ENCODE peak calls at places on chromosome 14, in four cellular contexts. G is pancreas, D is esophagus squamous epithelium, Z is tibial nerve. L is an unnamed sample. For H3K4me1, the result is how much of the 10 kb centered on the place peaks cover.

GRCh38 chr14:22418631-22419030 is 170.4 kb downstream of the DAD1 start:
- DNase-seq in D (no peak), Z (no peak), G (no peak), L (no peak)

GRCh38 chr14:90979451-90979850 is 81.0 kb downstream of the RPS6KA5 start:
- DNase-seq in D (no peak), Z (no peak), G (no peak), L (no peak)

GRCh38 chr14:53571990-53572389 is 384.6 kb downstream of the BMP4 start:
- DNase-seq in D (no peak), Z (no peak), G (no peak), L (no peak)

GRCh38 chr14:89509891-89510290 is 92.9 kb upstream of the FOXN3 start:
- DNase-seq in G (no peak), Z (no peak), D (no peak), L (no peak)

GRCh38 chr14:92204792-92205191 is 83.0 kb downstream of the CPSF2 start:
- DNase-seq in G (no peak), Z (no peak), D (no peak), L (no peak)

GRCh38 chr14:52863339-52863700 is 71.9 kb upstream of the GNPNAT1 start:
- DNase-seq in Z (no peak), D (no peak), G (no peak), L (no peak)

GRCh38 chr14:69043598-69044267 is 64.6 kb upstream of the ACTN1 start:
- DNase-seq in G (no peak), D (no peak), Z (no peak), L (no peak)

GRCh38 chr14:69101331-69101826 is 51.5 kb downstream of the DCAF5 start:
- DNase-seq in Z (no peak), D (no peak), G (no peak), L (peak)

GRCh38 chr14:105849933-105850626 is 323.7 kb downstream of the TMEM121 start:
- DNase-seq in D (no peak), G (no peak), Z (no peak), L (no peak)

GRCh38 chr14:72479471-72479931 is 414.4 kb downstream of the DPF3 start:
- DNase-seq in D (no peak), G (no peak), Z (no peak), L (no peak)

GRCh38 chr14:29926701-29927595 is 699 bp downstream of the PRKD1 start:
- DNase-seq in Z (no peak), G (peak), D (no peak), L (peak)

DNA sequence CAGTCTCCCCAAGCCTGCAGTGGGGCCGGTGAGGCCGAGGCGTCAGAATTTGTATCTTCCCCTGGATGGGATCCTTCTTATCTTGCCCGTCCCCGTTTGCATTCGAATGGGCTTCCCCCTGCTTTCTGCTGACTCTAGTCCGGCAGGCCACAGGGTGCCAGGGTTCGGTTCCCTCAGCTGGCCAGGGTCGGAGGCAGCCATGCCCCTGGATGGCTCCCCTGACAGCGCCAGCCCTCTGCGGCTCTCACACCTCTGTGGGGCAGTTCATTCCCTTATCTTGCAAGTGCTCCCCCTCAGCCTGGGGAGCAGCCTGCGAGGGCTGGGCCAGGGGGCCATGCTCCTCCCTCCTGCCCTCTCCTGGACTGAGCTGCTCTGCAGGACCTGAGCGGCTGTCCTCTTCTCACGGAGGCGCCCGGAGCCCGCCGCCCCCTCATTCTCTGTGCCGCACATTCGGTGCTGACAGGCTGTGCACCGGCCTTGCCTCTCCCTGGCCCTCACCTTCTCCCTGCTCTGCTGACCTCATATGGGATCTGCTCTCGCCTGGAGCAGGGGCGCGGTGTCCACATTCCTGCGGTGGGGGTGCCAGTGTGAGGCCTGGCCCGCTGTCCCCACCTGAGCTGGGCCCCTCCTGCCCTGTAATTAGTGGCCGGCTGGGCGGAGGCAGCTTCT is 32.8 kb downstream of the KIF26A start:
- DNase-seq in Z (no peak), G (no peak), D (no peak), L (no peak)
- H3K4me3 ChIP-seq in Z (no peak), G (peak), D (no peak), L (no peak)

DNA sequence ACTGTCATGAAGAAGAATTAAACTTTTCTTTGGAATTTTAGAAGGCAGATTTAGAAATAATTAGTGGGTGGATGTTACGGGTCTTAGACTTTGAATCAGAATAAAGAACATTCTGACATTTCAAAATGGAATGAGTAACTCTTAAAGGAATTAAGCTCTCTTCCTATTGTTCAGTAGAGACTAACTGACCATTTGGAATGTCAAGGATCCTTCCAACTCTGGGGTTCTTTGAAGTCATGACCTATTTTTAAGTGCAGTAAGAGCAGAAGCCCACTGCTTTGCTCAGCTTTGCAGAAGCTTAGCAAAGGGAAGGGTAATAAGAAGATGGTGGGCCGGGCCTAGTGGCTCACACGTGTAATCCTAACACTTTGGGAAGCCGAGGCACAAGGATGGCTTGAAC is 4.0 kb downstream of the CHURC1 start:
- DNase-seq in G (no peak), Z (no peak), D (no peak), L (no peak)
- H3K4me1 ChIP-seq in G (under half), Z (under half), D (under half), L (under half)

GRCh38 chr14:34982421-34983147 is at the start of gene SRP54:
- DNase-seq in D (peak), G (peak), Z (peak), L (peak)

GRCh38 chr14:34983148-34983760 is 462 bp downstream of the SRP54 start:
- DNase-seq in G (no peak), D (no peak), Z (no peak), L (no peak)

GRCh38 chr14:34981743-34982420 is 910 bp upstream of the SRP54 start:
- DNase-seq in Z (no peak), D (no peak), G (no peak), L (peak)

GRCh38 chr14:34978444-34978843 is 4.3 kb upstream of the SRP54 start:
- DNase-seq in D (no peak), G (no peak), Z (no peak), L (no peak)

GRCh38 chr14:34980337-34980900 is 2.4 kb upstream of the SRP54 start:
- DNase-seq in Z (no peak), D (no peak), G (no peak), L (no peak)
- H3K4me3 ChIP-seq in Z (no peak), D (peak), G (peak), L (peak)

DNA sequence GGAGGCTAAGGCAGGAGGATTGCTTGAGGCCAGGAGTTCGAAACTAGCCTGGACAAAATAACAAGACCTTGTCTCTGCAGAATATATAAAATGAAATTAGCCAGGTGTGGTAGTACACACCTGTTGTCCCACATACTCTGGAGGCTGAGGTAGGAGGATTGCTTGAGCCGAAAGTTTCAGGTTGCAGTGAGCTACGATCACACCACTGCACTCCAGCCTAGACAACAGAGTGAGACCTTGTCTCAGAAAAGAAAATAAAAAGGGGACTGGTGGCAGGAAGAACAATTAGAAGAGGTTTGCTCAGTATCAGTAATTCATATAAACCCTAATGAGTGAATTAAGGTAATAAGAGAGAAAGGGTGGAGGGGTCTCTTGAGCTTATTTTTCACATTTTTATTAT is 8.0 kb downstream of the PSMA6 start:
- DNase-seq in G (no peak), Z (no peak), D (no peak), L (no peak)
- H3K4me1 ChIP-seq in G (under half), Z (under half), D (under half), L (under half)

DNA sequence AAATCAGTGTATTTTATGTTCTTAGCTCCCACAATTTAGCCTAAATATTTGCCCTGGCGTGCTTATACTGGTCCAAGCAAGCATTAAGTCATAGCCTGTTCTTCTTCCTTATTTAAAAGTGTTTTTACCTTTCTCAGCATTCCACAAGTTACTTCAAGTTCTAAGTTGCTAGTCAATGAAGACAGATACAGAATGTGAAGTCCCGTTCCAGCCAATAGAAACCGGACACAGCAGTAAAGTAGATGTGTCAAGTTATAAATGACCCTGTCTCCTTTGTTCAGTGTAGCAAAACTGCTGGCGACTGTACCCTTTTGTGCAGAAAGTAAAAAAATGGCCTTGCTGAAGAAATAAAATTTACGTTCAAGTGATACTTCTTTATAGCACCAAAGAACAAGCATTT is 3.9 kb downstream of the SNAPC1 start:
- DNase-seq in D (no peak), Z (no peak), G (no peak), L (peak)
- H3K4me3 ChIP-seq in D (peak), Z (no peak), G (no peak), L (peak)

GRCh38 chr14:61471297-61471980 is 150.1 kb downstream of the PRKCH start:
- DNase-seq in Z (no peak), G (no peak), D (no peak), L (no peak)
- H3K4me1 ChIP-seq in Z (under half), G (under half), D (half or more), L (under half)

GRCh38 chr14:104768437-104769323 is 15.7 kb downstream of the SIVA1 start:
- DNase-seq in G (peak), Z (peak), D (peak), L (peak)
- H3K4me3 ChIP-seq in G (no peak), Z (no peak), D (no peak), L (no peak)

GRCh38 chr14:102278631-102278935 is 26.4 kb downstream of the MOK start:
- DNase-seq in G (no peak), Z (no peak), D (no peak), L (no peak)
- H3K4me1 ChIP-seq in G (under half), Z (under half), D (under half), L (under half)

GRCh38 chr14:50892255-50892654 is 20.4 kb downstream of the ABHD12B start:
- DNase-seq in D (no peak), Z (no peak), G (no peak), L (no peak)

GRCh38 chr14:50901361-50901760 is 29.5 kb downstream of the ABHD12B start:
- DNase-seq in G (no peak), D (no peak), Z (no peak), L (no peak)

DNA sequence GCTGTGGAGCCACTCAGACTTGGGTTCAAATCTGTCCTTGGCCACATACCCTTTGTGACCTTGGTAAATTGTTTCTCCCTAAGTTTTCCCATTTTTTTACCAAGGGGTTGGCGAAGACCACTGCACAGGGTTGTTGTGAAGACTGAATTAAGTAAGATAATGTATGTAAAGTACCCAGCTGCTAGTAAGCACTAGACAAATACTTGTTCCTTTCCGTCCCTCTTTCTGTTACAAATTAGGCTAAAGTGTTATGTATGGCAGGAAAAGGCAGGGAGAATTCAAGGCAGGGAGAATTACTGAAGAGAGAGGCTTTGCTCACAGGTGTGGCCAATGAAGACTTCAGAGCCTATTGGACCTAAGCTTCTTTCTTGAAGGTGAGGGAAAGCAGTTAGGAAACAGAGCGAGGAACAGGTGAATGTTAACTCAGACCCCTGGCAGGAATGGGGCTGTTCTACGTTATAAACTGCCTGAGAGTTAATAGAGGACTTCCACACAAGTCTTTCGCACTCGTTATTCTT is 25.9 kb downstream of the ABHD12B start:
- DNase-seq in G (no peak), Z (no peak), D (no peak), L (no peak)
- H3K4me3 ChIP-seq in G (no peak), Z (no peak), D (no peak), L (no peak)

L was measured in prostate gland.